ENCODE peak calls at places on chromosomes 13 and 19, in four cellular contexts. H is HFF-Myc; R is transverse colon; T is naive thymus-derived CD4-positive, alpha-beta T cell. P is an unnamed sample.

GRCh38 chr13:26589754-26590153 is 32.3 kb downstream of the WASF3 start:
- DNase-seq in H (no peak), R (no peak), T (no peak), P (no peak)

GRCh38 chr13:110070511-110071120 is 236.3 kb downstream of the COL4A1 start:
- DNase-seq in H (no peak), R (no peak), T (no peak), P (no peak)

GRCh38 chr13:110258876-110259631 is 47.9 kb downstream of the COL4A1 start:
- DNase-seq in H (no peak), R (no peak), T (no peak), P (no peak)

GRCh38 chr19:39052243-39052746 is 19.9 kb upstream of the FBXO27 start:
- DNase-seq in H (no peak), R (peak), T (peak), P (peak)

GRCh38 chr19:7637374-7638256 is 705 bp downstream of the STXBP2 start:
- DNase-seq in H (no peak), R (peak), T (no peak), P (no peak)

GRCh38 chr13:86052141-86052540 is 252.9 kb upstream of the SLITRK6 start:
- DNase-seq in H (no peak), R (no peak), T (no peak), P (no peak)

GRCh38 chr19:56660381-56661105 is 11.0 kb downstream of the ZNF835 start:
- DNase-seq in H (no peak), R (no peak), T (no peak), P (no peak)

GRCh38 chr13:78428646-78429045 is 174.7 kb downstream of the POU4F1 start:
- DNase-seq in H (no peak), R (no peak), T (no peak), P (no peak)

GRCh38 chr13:44093607-44094583 is 214.2 kb downstream of the LACC1 start:
- DNase-seq in H (peak), R (no peak), T (no peak), P (no peak)

GRCh38 chr19:50639121-50640112 is at the start of gene SYT3:
- DNase-seq in H (no peak), R (peak), T (peak), P (peak)

GRCh38 chr13:26112843-26113242 is 61.0 kb upstream of the SHISA2 start:
- DNase-seq in H (no peak), R (no peak), T (no peak), P (peak)

GRCh38 chr13:19845758-19846157 is 17.7 kb downstream of the ZMYM5 start:
- DNase-seq in H (peak), R (no peak), T (no peak), P (no peak)

GRCh38 chr19:49946415-49946814 is 14.6 kb downstream of the SIGLEC11 start:
- DNase-seq in H (no peak), R (no peak), T (no peak), P (no peak)

GRCh38 chr13:39600766-39601165 is 2.2 kb downstream of the LHFPL6 start:
- DNase-seq in H (no peak), R (no peak), T (no peak), P (no peak)

GRCh38 chr19:38250821-38251563 is 5.2 kb downstream of the PPP1R14A start:
- DNase-seq in H (no peak), R (peak), T (no peak), P (no peak)

GRCh38 chr19:7149956-7150705 is 80.6 kb downstream of the ZNF557 start:
- DNase-seq in H (no peak), R (no peak), T (no peak), P (no peak)

GRCh38 chr13:30409911-30410704 is 12.2 kb upstream of the UBE2L5 start:
- DNase-seq in H (no peak), R (no peak), T (no peak), P (no peak)

GRCh38 chr13:41610426-41610825 is 153.1 kb downstream of the RGCC start:
- DNase-seq in H (peak), R (no peak), T (no peak), P (no peak)

GRCh38 chr19:46753420-46754155 is 7.3 kb upstream of the STRN4 start:
- DNase-seq in H (no peak), R (peak), T (peak), P (peak)

GRCh38 chr19:28027116-28027515 is 1185.8 kb downstream of the UQCRFS1 start:
- DNase-seq in H (no peak), R (no peak), T (no peak), P (no peak)

GRCh38 chr13:33611016-33611805 is 206.7 kb upstream of the RFC3 start:
- DNase-seq in H (no peak), R (peak), T (no peak), P (no peak)

GRCh38 chr13:29591310-29591709 is 4.2 kb downstream of the SLC7A1 start:
- DNase-seq in H (no peak), R (no peak), T (no peak), P (no peak)

GRCh38 chr13:44197791-44198770 is 175.5 kb upstream of the SERP2 start:
- DNase-seq in H (no peak), R (no peak), T (no peak), P (no peak)

GRCh38 chr19:44551850-44552249 is 22.4 kb upstream of the CEACAM20 start:
- DNase-seq in H (no peak), R (no peak), T (no peak), P (no peak)

GRCh38 chr13:39527961-39528720 is 74.9 kb downstream of the LHFPL6 start:
- DNase-seq in H (peak), R (no peak), T (no peak), P (no peak)

GRCh38 chr13:59318320-59318930 is 845.3 kb downstream of the DIAPH3 start:
- DNase-seq in H (peak), R (peak), T (peak), P (peak)

GRCh38 chr13:57409656-57410055 is 221.9 kb upstream of the PCDH17 start:
- DNase-seq in H (no peak), R (no peak), T (no peak), P (no peak)

GRCh38 chr19:12077375-12077774 is 12.8 kb downstream of the ZNF844 start:
- DNase-seq in H (no peak), R (no peak), T (no peak), P (no peak)

GRCh38 chr19:13881692-13882418 is 4.9 kb downstream of the NANOS3 start:
- DNase-seq in H (no peak), R (peak), T (no peak), P (peak)

GRCh38 chr19:11284535-11284934 is 11.4 kb upstream of the TSPAN16 start:
- DNase-seq in H (no peak), R (no peak), T (no peak), P (no peak)

GRCh38 chr19:46574533-46574932 is 26.6 kb upstream of the CALM3 start:
- DNase-seq in H (no peak), R (no peak), T (peak), P (peak)

GRCh38 chr13:37966266-37966665 is 96.7 kb upstream of the TRPC4 start:
- DNase-seq in H (no peak), R (no peak), T (no peak), P (no peak)

GRCh38 chr13:40161931-40162330 is 504.5 kb downstream of the FOXO1 start:
- DNase-seq in H (no peak), R (no peak), T (no peak), P (no peak)

GRCh38 chr19:33427801-33428626 is 54.5 kb downstream of the CEBPG start:
- DNase-seq in H (no peak), R (no peak), T (no peak), P (no peak)

GRCh38 chr13:99174533-99175100 is 26.0 kb upstream of the UBAC2 start:
- DNase-seq in H (no peak), R (no peak), T (no peak), P (no peak)

GRCh38 chr19:53982056-53982455 is 9.4 kb upstream of the CACNG6 start:
- DNase-seq in H (no peak), R (no peak), T (no peak), P (no peak)

DNA sequence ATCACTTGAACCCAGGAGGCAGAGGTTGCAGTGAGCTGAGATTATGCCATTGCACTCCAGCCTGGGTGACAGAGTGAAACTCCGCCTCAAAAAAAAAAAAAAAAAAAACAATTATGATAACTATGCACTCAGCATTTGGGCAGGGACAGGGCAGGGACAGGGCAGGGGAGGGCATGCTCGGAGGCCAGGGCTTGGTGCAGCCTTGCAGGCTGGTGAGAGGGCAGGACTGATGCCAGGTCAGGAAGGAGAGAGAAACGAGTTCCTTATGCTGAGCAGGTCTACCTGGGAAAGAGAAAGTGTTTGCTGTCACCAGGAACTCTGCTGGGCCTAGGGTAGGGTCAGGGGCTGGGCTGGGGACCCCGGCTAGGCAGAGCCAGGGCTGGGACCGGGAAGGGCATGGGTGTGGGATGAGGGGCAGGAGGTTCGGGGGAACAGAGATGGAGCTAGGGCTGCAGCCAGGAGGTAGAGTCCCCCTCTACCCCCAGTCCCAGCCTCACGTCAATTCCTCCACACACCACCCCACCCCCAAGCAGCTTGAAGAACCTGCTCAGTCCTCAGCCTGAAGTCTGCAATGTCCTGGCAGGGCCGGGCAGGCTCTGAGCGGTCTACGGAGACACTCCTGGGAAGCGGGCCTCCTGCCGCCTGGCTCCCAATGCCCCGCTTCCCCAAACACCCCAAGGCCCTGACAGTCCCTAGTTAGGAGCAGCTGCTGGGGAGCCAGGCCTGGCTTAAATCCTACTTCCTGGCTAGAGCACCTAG is 2.8 kb downstream of the FXYD3 start:
- DNase-seq in H (no peak), R (peak), T (no peak), P (no peak)
- H3K4me3 ChIP-seq in H (no peak), R (peak), T (no peak), P (no peak)

GRCh38 chr19:32349724-32350475 is 4.5 kb downstream of the ZNF507 start:
- DNase-seq in H (no peak), R (no peak), T (no peak), P (no peak)

GRCh38 chr19:32345261-32346207 is at the start of gene ZNF507:
- DNase-seq in H (no peak), R (peak), T (peak), P (peak)

GRCh38 chr19:32343550-32344262 is 1.7 kb upstream of the ZNF507 start:
- DNase-seq in H (no peak), R (no peak), T (no peak), P (no peak)

GRCh38 chr19:32350492-32350891 is 5.1 kb downstream of the ZNF507 start:
- DNase-seq in H (no peak), R (no peak), T (no peak), P (no peak)

DNA sequence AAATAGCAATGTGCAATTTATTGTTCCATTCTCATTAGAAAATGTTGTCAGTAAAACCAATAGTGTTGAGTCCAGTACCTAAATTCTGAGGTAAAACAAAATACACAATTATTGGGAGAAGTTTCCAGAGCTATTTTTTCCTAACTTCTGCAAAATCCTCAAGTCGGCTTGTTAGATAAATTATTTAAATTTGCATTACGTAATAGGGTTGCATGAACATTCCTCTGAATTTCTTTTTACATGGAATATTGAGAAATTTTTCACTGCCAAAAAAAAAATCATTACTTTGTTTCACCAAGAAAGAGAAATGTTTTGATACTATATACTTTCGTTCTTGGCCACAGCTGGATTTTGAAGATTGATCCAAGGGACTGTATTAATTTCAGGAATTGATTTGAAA is 1.5 kb downstream of the ZNF507 start:
- DNase-seq in H (no peak), R (no peak), T (no peak), P (no peak)
- H3K4me3 ChIP-seq in H (peak), R (peak), T (peak), P (peak)

GRCh38 chr13:23883255-23883654 is 5.9 kb downstream of the MIPEP start:
- DNase-seq in H (no peak), R (no peak), T (no peak), P (no peak)

GRCh38 chr13:23889598-23890224 is 511 bp upstream of the MIPEP start:
- DNase-seq in H (no peak), R (no peak), T (no peak), P (no peak)

DNA sequence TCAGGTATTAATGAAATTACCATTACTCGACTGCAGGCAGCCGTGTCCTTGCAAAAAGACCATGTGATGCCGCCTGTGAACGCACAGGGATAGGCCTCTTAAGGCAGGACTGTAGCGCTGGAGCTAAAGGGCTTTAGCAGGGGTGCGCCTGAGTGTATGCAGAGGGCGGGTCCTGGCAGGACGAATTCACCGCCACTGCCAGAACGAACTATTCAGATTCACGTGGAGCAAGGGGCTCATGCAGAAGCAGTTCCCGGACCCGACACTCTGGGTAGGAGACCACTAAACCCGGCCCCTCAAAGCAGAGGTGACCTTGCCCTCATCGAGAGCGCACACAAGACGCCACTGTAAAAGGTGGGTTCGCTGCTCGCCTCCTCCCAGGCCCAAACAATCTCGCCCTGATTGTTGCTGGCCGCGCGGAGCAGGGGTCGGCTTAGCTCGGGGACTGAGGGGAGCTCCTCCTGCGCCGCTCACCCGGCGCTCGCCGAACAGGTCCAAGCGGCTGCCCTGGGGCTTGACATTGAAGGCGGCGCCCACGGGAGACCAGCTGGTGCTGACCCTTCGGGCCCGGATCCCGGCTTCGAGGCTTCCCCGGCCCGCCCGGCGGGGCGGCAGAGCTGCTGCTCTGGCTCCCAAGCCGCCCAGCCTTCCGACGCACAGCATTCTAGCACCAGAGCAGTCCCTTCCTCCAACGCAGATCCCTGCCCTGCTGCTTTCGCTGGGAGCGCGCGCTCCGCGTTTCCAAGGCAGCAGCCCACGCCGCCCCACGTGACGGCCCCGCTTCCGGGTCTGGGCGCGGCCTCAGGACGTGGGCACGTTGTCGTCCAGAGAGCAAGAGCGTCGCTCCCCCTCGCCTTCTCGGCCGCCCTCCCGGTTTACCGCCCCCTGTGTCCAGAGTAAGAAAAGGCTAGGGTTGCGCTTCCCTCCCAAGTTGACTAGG is at the start of gene MIPEP:
- DNase-seq in H (peak), R (peak), T (peak), P (peak)
- H3K4me3 ChIP-seq in H (peak), R (peak), T (peak), P (peak)

DNA sequence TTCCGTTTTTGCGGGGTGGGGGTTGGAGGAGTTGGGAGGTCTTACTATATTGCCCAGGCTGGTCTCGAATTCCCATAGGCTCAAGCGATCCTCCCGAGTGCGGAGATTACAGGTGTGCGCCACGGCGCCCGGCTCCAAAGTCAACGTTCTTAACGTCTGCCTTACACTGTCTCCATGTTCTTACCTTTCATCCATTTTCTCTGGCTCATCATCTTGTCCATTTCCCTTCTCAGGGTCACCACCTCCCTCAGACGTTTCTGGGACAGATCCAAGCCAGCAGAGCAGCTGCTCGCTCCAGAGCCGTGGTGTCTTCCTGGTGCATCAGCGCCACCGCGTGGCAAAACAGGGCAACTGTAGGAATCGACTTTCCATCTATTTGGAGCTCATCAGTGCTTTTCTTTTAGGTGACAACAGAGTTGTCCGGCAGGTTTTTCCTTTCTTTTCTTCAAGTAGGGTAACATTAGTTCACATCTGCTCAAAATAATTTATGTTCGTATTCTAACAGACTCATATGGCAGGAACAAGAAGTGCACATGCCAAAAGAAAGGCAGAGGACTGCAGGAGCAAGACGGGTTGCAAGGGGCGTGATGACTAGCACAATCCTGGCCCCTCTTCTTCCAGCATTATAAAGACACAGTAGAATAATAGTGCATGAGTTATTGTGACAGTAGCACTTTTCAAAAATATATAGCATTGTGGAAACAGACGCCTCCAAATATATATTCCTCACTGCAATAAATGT is 103.1 kb upstream of the ABCC4 start:
- DNase-seq in H (peak), R (peak), T (peak), P (peak)
- H3K4me3 ChIP-seq in H (peak), R (peak), T (peak), P (no peak)

GRCh38 chr13:24131749-24132148 is 28.8 kb upstream of the SPATA13 start:
- DNase-seq in H (no peak), R (no peak), T (no peak), P (no peak)

GRCh38 chr13:24127116-24127631 is 33.3 kb upstream of the SPATA13 start:
- DNase-seq in H (no peak), R (peak), T (no peak), P (no peak)

GRCh38 chr13:24130134-24130792 is 30.3 kb upstream of the SPATA13 start:
- DNase-seq in H (no peak), R (no peak), T (no peak), P (peak)

GRCh38 chr13:24128112-24128511 is 32.4 kb upstream of the SPATA13 start:
- DNase-seq in H (no peak), R (no peak), T (no peak), P (no peak)

DNA sequence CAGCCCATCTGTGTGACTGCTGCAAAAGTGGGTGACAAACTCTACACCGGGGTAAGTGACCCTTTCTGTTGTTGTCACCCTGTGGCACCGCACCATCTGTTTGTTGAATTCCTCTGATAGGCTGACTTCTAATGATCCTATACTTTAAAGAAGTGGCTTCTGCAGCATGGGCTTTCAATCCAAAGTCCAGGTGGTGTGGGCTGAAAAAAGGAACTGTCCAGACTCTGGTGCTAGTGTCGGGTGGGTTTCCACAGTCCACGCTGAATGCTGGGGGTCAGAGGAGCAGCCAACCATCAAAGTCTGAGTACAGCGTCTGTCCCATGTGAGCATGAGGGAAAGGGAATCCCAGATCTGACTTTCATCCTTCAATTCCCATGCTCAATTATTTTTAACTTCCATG is 31.6 kb upstream of the SPATA13 start:
- DNase-seq in H (no peak), R (no peak), T (no peak), P (no peak)
- H3K4me3 ChIP-seq in H (no peak), R (no peak), T (no peak), P (no peak)

GRCh38 chr19:5988520-5989387 is 10.8 kb upstream of the RANBP3 start:
- DNase-seq in H (no peak), R (no peak), T (no peak), P (no peak)

GRCh38 chr19:5985098-5985783 is 7.3 kb upstream of the RANBP3 start:
- DNase-seq in H (no peak), R (no peak), T (no peak), P (no peak)

GRCh38 chr19:5990289-5990797 is 12.4 kb upstream of the RANBP3 start:
- DNase-seq in H (no peak), R (no peak), T (no peak), P (no peak)

GRCh38 chr19:5989388-5990074 is 11.6 kb upstream of the RANBP3 start:
- DNase-seq in H (no peak), R (no peak), T (no peak), P (no peak)

GRCh38 chr19:5987077-5987818 is 9.3 kb upstream of the RANBP3 start:
- DNase-seq in H (peak), R (peak), T (peak), P (peak)
- H3K4me3 ChIP-seq in H (peak), R (peak), T (peak), P (peak)

P was measured in Jurkat, Clone E6-1.